ENCODE peak calls at places on chromosomes 2 and 18, in seven cellular contexts. F is progenitor cell of endocrine pancreas, V is K562, N is brain microvascular endothelial cell, D is HCT116, K is cardiac muscle cell, Y is WTC11. Z is an unnamed sample.

GRCh38 chr2:201882353-201883095 is 76.2 kb downstream of the CDK15 start:
- DNase-seq in F (no peak), V (no peak), N (peak), D (no peak), K (no peak), Y (peak), Z (no peak)

GRCh38 chr2:32777714-32778113 is 149.9 kb downstream of the TTC27 start:
- DNase-seq in F (no peak), V (no peak), N (no peak), D (no peak), K (no peak), Y (no peak), Z (no peak)

GRCh38 chr2:38187416-38188127 is 111.6 kb upstream of the CYP1B1 start:
- DNase-seq in F (no peak), V (no peak), N (peak), D (no peak), K (no peak), Y (no peak), Z (no peak)

GRCh38 chr2:178363252-178363651 is 87.7 kb downstream of the PRKRA start:
- DNase-seq in F (no peak), V (no peak), N (peak), D (no peak), K (no peak), Y (no peak), Z (no peak)

GRCh38 chr2:12289105-12289802 is 427.5 kb upstream of the TRIB2 start:
- DNase-seq in F (no peak), V (no peak), N (no peak), D (no peak), K (peak), Y (no peak), Z (no peak)

GRCh38 chr2:72150157-72150960 is 2.7 kb upstream of the CYP26B1 start:
- DNase-seq in F (peak), V (peak), N (peak), D (peak), K (peak), Y (peak), Z (no peak)

GRCh38 chr2:130336150-130336876 is 6.4 kb upstream of the IMP4 start:
- DNase-seq in F (no peak), V (no peak), N (no peak), D (no peak), K (peak), Y (no peak), Z (no peak)

GRCh38 chr2:240121675-240122074 is 14.4 kb downstream of the COPS9 start:
- DNase-seq in F (no peak), V (no peak), N (no peak), D (no peak), K (no peak), Y (no peak), Z (peak)

GRCh38 chr2:205424326-205424725 is 258.0 kb upstream of the NRP2 start:
- DNase-seq in F (no peak), V (no peak), N (no peak), D (no peak), K (no peak), Y (no peak), Z (no peak)

GRCh38 chr2:180208841-180209240 is 201.7 kb upstream of the CWC22 start:
- DNase-seq in F (no peak), V (no peak), N (peak), D (no peak), K (no peak), Y (no peak), Z (no peak)

GRCh38 chr2:236940497-236940896 is 145.2 kb upstream of the COPS8 start:
- DNase-seq in F (no peak), V (no peak), N (no peak), D (no peak), K (no peak), Y (no peak), Z (no peak)

GRCh38 chr2:26591619-26592505 is 49.3 kb downstream of the CIB4 start:
- DNase-seq in F (no peak), V (no peak), N (no peak), D (no peak), K (no peak), Y (peak), Z (peak)

GRCh38 chr2:73852020-73852419 is 23.3 kb downstream of the STAMBP start:
- DNase-seq in F (no peak), V (peak), N (peak), D (peak), K (no peak), Y (no peak), Z (no peak)

GRCh38 chr18:23938901-23939341 is 75.6 kb upstream of the TTC39C start:
- DNase-seq in F (no peak), V (no peak), N (no peak), D (no peak), K (no peak), Y (no peak), Z (no peak)

GRCh38 chr2:70995227-70995729 is 605 bp upstream of the TEX261 start:
- DNase-seq in F (no peak), V (peak), N (no peak), D (peak), K (peak), Y (peak), Z (no peak)

GRCh38 chr2:23782126-23782525 is 144.8 kb downstream of the ATAD2B start:
- DNase-seq in F (no peak), V (no peak), N (no peak), D (no peak), K (no peak), Y (no peak), Z (no peak)

GRCh38 chr2:192236136-192236535 is 41.4 kb upstream of the TMEFF2 start:
- DNase-seq in F (no peak), V (no peak), N (peak), D (no peak), K (no peak), Y (no peak), Z (no peak)

GRCh38 chr18:21361297-21361880 is 119.4 kb downstream of the GREB1L start:
- DNase-seq in F (no peak), V (no peak), N (no peak), D (peak), K (peak), Y (no peak), Z (no peak)

GRCh38 chr2:191959209-191959608 is 112.3 kb upstream of the CAVIN2 start:
- DNase-seq in F (no peak), V (no peak), N (no peak), D (no peak), K (peak), Y (no peak), Z (no peak)

GRCh38 chr2:162090109-162090508 is 16.1 kb upstream of the DPP4 start:
- DNase-seq in F (no peak), V (no peak), N (no peak), D (no peak), K (no peak), Y (no peak), Z (no peak)

GRCh38 chr18:32730620-32731021 is 42.2 kb downstream of the KLHL14 start:
- DNase-seq in F (no peak), V (no peak), N (no peak), D (no peak), K (no peak), Y (no peak), Z (no peak)

GRCh38 chr2:165825041-165825440 is 31.0 kb upstream of the GALNT3 start:
- DNase-seq in F (no peak), V (no peak), N (peak), D (no peak), K (no peak), Y (no peak), Z (no peak)

GRCh38 chr2:177036754-177037153 is 175.8 kb upstream of the HNRNPA3 start:
- DNase-seq in F (no peak), V (no peak), N (no peak), D (no peak), K (no peak), Y (no peak), Z (no peak)

GRCh38 chr2:189287982-189288494 is 108.5 kb upstream of the COL5A2 start:
- DNase-seq in F (no peak), V (peak), N (peak), D (peak), K (peak), Y (no peak), Z (no peak)

GRCh38 chr2:70111752-70112591 is 24.7 kb downstream of the PCBP1 start:
- DNase-seq in F (no peak), V (no peak), N (peak), D (no peak), K (no peak), Y (no peak), Z (peak)

GRCh38 chr18:40868110-40868858 is 1086.8 kb upstream of the PIK3C3 start:
- DNase-seq in F (no peak), V (peak), N (peak), D (no peak), K (no peak), Y (no peak), Z (no peak)

DNA sequence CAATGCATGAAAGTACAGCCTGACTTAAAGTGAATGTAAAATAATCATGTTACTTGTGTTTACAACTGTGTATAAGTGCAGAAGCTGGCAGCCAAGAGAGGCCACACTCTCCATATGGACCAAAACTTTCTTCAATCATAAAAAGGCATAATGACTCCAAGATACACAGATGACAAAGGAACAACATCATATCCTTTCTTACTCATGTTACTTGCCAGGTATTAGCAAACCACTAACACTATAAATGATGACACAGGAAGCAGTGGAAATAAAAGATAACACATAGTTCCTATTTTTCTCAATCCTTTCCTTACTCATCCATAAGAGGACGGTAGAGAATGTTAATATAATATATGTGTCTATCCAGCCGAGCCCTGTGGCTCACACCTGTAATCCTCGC is 400.0 kb upstream of the CDH2 start:
- DNase-seq in F (no peak), V (no peak), N (no peak), D (no peak), K (no peak), Y (no peak), Z (no peak)
- TF ChIP-seq CTCF in F (no peak), V (no peak), N (no peak), D (no peak), K (no peak), Y (no peak), Z (no peak)

DNA sequence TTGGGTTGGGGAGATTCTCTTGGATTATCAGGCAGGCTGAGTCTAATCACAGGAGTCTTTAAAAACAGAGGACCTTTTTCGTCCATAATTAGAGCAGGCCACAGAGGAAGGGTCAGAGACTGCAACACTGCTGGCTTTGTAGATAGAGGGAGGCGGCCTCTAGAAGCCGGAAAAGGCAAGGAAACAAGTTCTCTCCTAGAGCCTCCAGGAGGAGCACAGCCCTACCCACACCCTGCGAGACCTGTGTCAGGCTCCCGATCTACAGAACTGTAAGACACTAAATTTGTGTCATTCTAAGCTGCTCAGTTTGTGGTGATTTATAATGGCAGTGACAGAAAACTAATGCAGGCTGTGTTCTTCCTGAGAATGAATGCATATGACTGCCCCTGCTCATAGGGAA is 15.3 kb downstream of the ID2 start:
- DNase-seq in F (no peak), V (peak), N (no peak), D (no peak), K (no peak), Y (no peak), Z (no peak)
- TF ChIP-seq CTCF in F (no peak), V (peak), N (no peak), D (no peak), K (no peak), Y (no peak), Z (no peak)

DNA sequence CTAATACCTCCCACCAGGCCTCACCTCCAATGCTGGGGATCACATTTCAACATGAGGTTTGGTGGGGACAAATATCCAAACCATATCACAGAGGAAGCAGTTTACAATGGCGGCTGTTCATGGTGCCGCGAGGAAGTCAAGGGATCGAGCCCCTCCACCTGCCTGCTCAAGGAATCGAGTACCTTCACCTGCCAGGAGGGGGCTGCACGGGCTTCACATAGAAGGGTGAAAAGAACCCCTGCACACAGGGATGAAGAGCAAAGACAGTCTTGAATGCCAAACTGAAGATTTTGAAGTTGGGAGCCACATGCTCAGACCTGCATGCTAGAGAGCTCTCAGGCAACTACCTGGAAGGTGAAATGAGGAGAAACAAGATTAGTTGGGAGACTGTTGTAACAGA is 110.3 kb downstream of the KCNF1 start:
- DNase-seq in F (no peak), V (no peak), N (no peak), D (no peak), K (no peak), Y (peak), Z (no peak)
- TF ChIP-seq CTCF in F (no peak), V (peak), N (peak), D (no peak), K (no peak), Y (peak), Z (no peak)

GRCh38 chr18:31626409-31626808 is 34.7 kb downstream of the TTR start:
- DNase-seq in F (no peak), V (peak), N (no peak), D (no peak), K (no peak), Y (no peak), Z (no peak)
- TF ChIP-seq CTCF in F (no peak), V (peak), N (peak), D (no peak), K (no peak), Y (no peak), Z (no peak)

DNA sequence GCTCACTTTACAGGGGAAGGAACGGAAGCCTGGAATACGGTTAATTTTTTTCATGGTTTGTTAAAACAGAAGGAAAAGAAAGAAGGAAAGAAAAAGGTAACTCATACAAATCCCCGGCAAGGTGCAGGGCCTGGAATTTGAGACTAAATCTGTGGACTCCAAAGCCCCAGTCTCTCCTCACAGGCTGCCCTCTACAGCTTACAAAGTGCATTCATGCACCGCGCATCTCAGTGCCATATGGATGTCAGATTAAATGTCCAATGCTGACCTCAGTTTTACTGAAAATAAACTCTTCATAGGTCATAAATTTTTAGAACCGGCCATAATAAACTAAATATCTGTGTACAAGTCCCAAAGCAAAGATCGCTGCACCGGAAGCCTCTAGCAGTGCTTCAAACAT is 17.8 kb downstream of the ST6GAL2 start:
- DNase-seq in F (no peak), V (peak), N (no peak), D (no peak), K (peak), Y (peak), Z (no peak)
- TF ChIP-seq CTCF in F (peak), V (peak), N (peak), D (no peak), K (no peak), Y (peak), Z (peak)

GRCh38 chr18:78526923-78527775 is 452.5 kb upstream of the SALL3 start:
- DNase-seq in F (no peak), V (no peak), N (no peak), D (no peak), K (peak), Y (no peak), Z (no peak)
- TF ChIP-seq CTCF in F (no peak), V (no peak), N (no peak), D (no peak), K (no peak), Y (no peak), Z (no peak)

GRCh38 chr2:216300921-216301320 is 71.4 kb downstream of the MARCHF4 start:
- DNase-seq in F (no peak), V (no peak), N (no peak), D (no peak), K (no peak), Y (no peak), Z (no peak)
- TF ChIP-seq CTCF in F (no peak), V (no peak), N (no peak), D (no peak), K (no peak), Y (no peak), Z (no peak)

Z was measured in chondrocyte.